ENCODE peak calls at places on chromosomes 11 and 22, in nine cellular contexts. G is stomach, A is cardiac muscle cell, E is coronary artery, T is pancreas, W is A549, H is epithelial cell of proximal tubule, R is choroid plexus epithelial cell, I is psoas muscle. K is an unnamed sample.

GRCh38 chr11:130418756-130419155 is 9.7 kb downstream of the ADAMTS8 start:
- DNase-seq in G (no peak), A (no peak), E (no peak), T (no peak), W (no peak), H (no peak), R (peak), I (no peak), K (no peak)

GRCh38 chr22:24497879-24498278 is 2.7 kb downstream of the UPB1 start:
- DNase-seq in G (no peak), A (no peak), E (no peak), T (no peak), W (no peak), H (no peak), R (no peak), I (no peak), K (no peak)

GRCh38 chr11:613369-613968 is 2.3 kb downstream of the IRF7 start:
- DNase-seq in G (peak), A (peak), E (no peak), T (no peak), W (peak), H (no peak), R (peak), I (no peak), K (no peak)

GRCh38 chr11:118838905-118839553 is 44.7 kb upstream of the CXCR5 start:
- DNase-seq in G (no peak), A (no peak), E (no peak), T (no peak), W (no peak), H (no peak), R (peak), I (no peak), K (no peak)

GRCh38 chr11:116896211-116896610 is 58.8 kb upstream of the APOA1 start:
- DNase-seq in G (no peak), A (no peak), E (no peak), T (no peak), W (no peak), H (no peak), R (no peak), I (no peak), K (no peak)

GRCh38 chr11:67539588-67539987 is 16.3 kb upstream of the CABP2 start:
- DNase-seq in G (no peak), A (no peak), E (no peak), T (no peak), W (no peak), H (no peak), R (no peak), I (no peak), K (no peak)

GRCh38 chr22:46057206-46057605 is 80.2 kb upstream of the WNT7B start:
- DNase-seq in G (peak), A (no peak), E (peak), T (peak), W (no peak), H (no peak), R (no peak), I (no peak), K (no peak)

GRCh38 chr11:88297320-88298263 is 39.9 kb downstream of the CTSC start:
- DNase-seq in G (no peak), A (no peak), E (no peak), T (no peak), W (no peak), H (no peak), R (no peak), I (no peak), K (no peak)

GRCh38 chr11:76293189-76293631 is 86.9 kb upstream of the WNT11 start:
- DNase-seq in G (no peak), A (no peak), E (no peak), T (no peak), W (no peak), H (no peak), R (no peak), I (no peak), K (no peak)

GRCh38 chr11:85634747-85635146 is 6.4 kb downstream of the TMEM126B start:
- DNase-seq in G (no peak), A (no peak), E (no peak), T (no peak), W (no peak), H (no peak), R (no peak), I (no peak), K (no peak)

GRCh38 chr22:26860233-26860765 is 202.9 kb downstream of the MIAT start:
- DNase-seq in G (no peak), A (no peak), E (no peak), T (no peak), W (no peak), H (no peak), R (no peak), I (no peak), K (no peak)

GRCh38 chr11:70715636-70716035 is 317.3 kb downstream of the CTTN start:
- DNase-seq in G (no peak), A (no peak), E (no peak), T (no peak), W (no peak), H (no peak), R (no peak), I (no peak), K (no peak)

GRCh38 chr11:70715166-70715565 is 316.8 kb downstream of the CTTN start:
- DNase-seq in G (no peak), A (no peak), E (no peak), T (no peak), W (no peak), H (no peak), R (no peak), I (no peak), K (no peak)

GRCh38 chr11:70717961-70718595 is 319.7 kb downstream of the CTTN start:
- DNase-seq in G (no peak), A (no peak), E (no peak), T (no peak), W (no peak), H (no peak), R (no peak), I (no peak), K (no peak)

GRCh38 chr11:70719516-70719915 is 321.2 kb downstream of the CTTN start:
- DNase-seq in G (no peak), A (no peak), E (no peak), T (no peak), W (no peak), H (no peak), R (no peak), I (no peak), K (no peak)

GRCh38 chr11:70716986-70717775 is 318.9 kb downstream of the CTTN start:
- DNase-seq in G (no peak), A (no peak), E (no peak), T (no peak), W (no peak), H (no peak), R (no peak), I (no peak), K (no peak)
- H3K4me3 ChIP-seq in G (no peak), A (no peak), E (no peak), T (no peak), W (no peak), H (no peak), R (no peak), I (no peak), K (no peak)

GRCh38 chr11:17526931-17527660 is 17.1 kb downstream of the USH1C start:
- DNase-seq in G (no peak), A (no peak), E (no peak), T (no peak), W (no peak), H (no peak), R (no peak), I (no peak), K (no peak)

GRCh38 chr11:17529814-17530162 is 14.4 kb downstream of the USH1C start:
- DNase-seq in G (no peak), A (no peak), E (no peak), T (no peak), W (no peak), H (no peak), R (no peak), I (no peak), K (no peak)

GRCh38 chr11:17526326-17526725 is 17.9 kb downstream of the USH1C start:
- DNase-seq in G (no peak), A (no peak), E (no peak), T (no peak), W (no peak), H (no peak), R (no peak), I (no peak), K (no peak)

GRCh38 chr11:17528906-17529813 is 15.1 kb downstream of the USH1C start:
- DNase-seq in G (no peak), A (peak), E (no peak), T (no peak), W (no peak), H (no peak), R (no peak), I (no peak), K (no peak)

DNA sequence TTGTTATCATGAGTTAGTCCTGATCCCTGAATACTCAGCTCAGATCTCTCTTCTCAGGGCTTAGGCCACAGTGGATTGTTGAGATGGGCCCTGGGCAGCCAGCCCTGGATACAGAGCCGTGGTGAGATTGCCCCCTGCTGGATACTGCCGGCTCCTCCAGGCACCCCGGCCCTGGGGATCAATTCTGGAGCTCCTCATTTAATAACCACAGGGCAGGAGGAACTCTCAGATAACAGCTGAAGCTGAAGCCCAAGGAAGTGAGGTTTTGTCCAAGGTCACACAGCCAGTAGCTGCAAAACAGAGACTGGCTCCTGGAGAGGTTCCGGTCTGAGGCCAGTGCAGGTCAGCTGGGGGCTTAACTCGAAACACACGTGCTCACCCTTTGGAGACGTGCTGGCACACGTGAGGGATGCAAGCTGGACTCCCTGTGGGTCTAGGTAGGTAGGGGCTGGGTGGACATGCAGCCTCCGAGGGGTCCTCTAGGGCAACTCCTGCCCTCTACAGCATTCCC is 16.0 kb downstream of the USH1C start:
- DNase-seq in G (peak), A (peak), E (no peak), T (no peak), W (peak), H (no peak), R (peak), I (peak), K (peak)
- TF ChIP-seq CTCF in G (peak), A (peak), E (peak), T (peak), W (peak), H (peak), R (peak), I (peak), K (peak)

GRCh38 chr11:23090659-23091058 is 230.4 kb upstream of the CCDC179 start:
- DNase-seq in G (no peak), A (no peak), E (no peak), T (no peak), W (no peak), H (no peak), R (no peak), I (no peak), K (no peak)
- H3K4me3 ChIP-seq in G (no peak), A (no peak), E (no peak), T (no peak), W (no peak), H (no peak), R (no peak), I (no peak), K (no peak)

DNA sequence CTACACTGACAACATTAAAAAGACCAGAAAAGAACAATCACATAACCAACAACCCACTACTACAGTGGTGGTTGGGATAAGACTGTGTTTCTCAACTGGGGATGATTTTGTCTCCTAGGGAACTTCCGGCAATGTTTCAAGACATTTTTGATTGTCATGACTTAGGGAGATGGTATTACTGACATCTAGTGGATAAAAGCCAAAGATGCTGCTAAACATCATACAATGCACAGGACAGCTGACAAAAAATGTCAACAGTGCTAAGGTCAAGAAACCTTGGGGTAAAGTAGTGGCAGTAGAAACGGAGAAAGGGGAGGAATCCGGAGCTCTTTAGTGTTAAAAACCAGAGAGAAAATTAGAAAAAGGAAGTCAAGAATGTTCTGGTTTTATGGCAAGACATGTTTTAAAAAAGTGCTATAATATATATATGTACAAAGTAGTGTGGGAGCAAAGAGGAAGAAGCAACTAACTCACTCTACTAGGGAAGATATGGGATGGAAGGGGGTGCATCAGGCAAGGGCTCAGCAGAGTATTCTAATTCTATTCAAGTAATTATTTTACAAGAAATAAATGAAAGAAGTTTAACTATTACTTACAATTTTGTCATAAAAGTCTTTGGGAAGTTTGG is 37.2 kb downstream of the CKAP5 start:
- DNase-seq in G (no peak), A (peak), E (no peak), T (no peak), W (peak), H (no peak), R (peak), I (no peak), K (no peak)
- TF ChIP-seq CTCF in G (no peak), A (peak), E (no peak), T (no peak), W (peak), H (peak), R (peak), I (peak), K (peak)

GRCh38 chr11:12773591-12773990 is 99.4 kb downstream of the TEAD1 start:
- DNase-seq in G (no peak), A (no peak), E (no peak), T (no peak), W (no peak), H (no peak), R (peak), I (no peak), K (no peak)
- H3K4me3 ChIP-seq in G (no peak), A (no peak), E (no peak), T (no peak), W (no peak), H (no peak), R (no peak), I (no peak), K (no peak)